ENCODE peak calls at places on chromosomes 3 and 15, in ten cellular contexts. Z, O, C, Y, P, G, M, B, S and J are unnamed samples.

GRCh38 chr3:15171096-15171495 is 35.0 kb upstream of the CAPN7 start:
- DNase-seq in Z (no peak), O (no peak), C (no peak), Y (peak), P (no peak), G (no peak), M (no peak), B (no peak), S (no peak), J (no peak)

GRCh38 chr3:141056716-141057115 is 5.6 kb downstream of the SPSB4 start:
- DNase-seq in Z (peak), O (no peak), C (no peak), Y (no peak), P (no peak), G (no peak), M (no peak), B (no peak), S (no peak), J (peak)

GRCh38 chr15:23687143-23687470 is at the start of gene NDN:
- DNase-seq in Z (peak), O (peak), C (peak), Y (peak), P (peak), G (no peak), M (no peak), B (peak), S (peak), J (peak)

GRCh38 chr3:170418422-170419300 is at the start of gene CLDN11:
- DNase-seq in Z (peak), O (peak), C (peak), Y (peak), P (peak), G (no peak), M (peak), B (no peak), S (peak), J (peak)

GRCh38 chr3:180980612-180981011 is 8.9 kb downstream of the DNAJC19 start:
- DNase-seq in Z (no peak), O (no peak), C (no peak), Y (peak), P (no peak), G (no peak), M (no peak), B (no peak), S (peak), J (no peak)

GRCh38 chr3:136378011-136378410 is 127.9 kb downstream of the PCCB start:
- DNase-seq in Z (no peak), O (no peak), C (no peak), Y (no peak), P (no peak), G (no peak), M (no peak), B (no peak), S (peak), J (no peak)

GRCh38 chr3:194135806-194136518 is at the start of gene HES1:
- DNase-seq in Z (peak), O (peak), C (peak), Y (peak), P (peak), G (peak), M (peak), B (peak), S (peak), J (peak)

GRCh38 chr3:46865034-46865507 is 1.8 kb upstream of the MYL3 start:
- DNase-seq in Z (no peak), O (peak), C (peak), Y (peak), P (no peak), G (no peak), M (no peak), B (peak), S (peak), J (no peak)

GRCh38 chr3:112111785-112112402 is 21.2 kb downstream of the GCSAM start:
- DNase-seq in Z (peak), O (no peak), C (no peak), Y (peak), P (peak), G (peak), M (peak), B (peak), S (peak), J (peak)

GRCh38 chr15:42373936-42374335 is 14.6 kb downstream of the CAPN3 start:
- DNase-seq in Z (no peak), O (no peak), C (no peak), Y (no peak), P (no peak), G (no peak), M (no peak), B (no peak), S (no peak), J (no peak)

GRCh38 chr15:52749250-52749649 is 40.9 kb downstream of the ONECUT1 start:
- DNase-seq in Z (no peak), O (no peak), C (no peak), Y (no peak), P (no peak), G (no peak), M (no peak), B (no peak), S (no peak), J (no peak)

GRCh38 chr3:156525808-156526207 is 29.1 kb downstream of the SSR3 start:
- DNase-seq in Z (no peak), O (no peak), C (no peak), Y (no peak), P (no peak), G (no peak), M (no peak), B (no peak), S (no peak), J (no peak)
- TF ChIP-seq CTCF in Z (no peak), O (no peak), C (no peak), Y (no peak), P (no peak), G (no peak), M (no peak), B (no peak), S (no peak), J (no peak)

DNA sequence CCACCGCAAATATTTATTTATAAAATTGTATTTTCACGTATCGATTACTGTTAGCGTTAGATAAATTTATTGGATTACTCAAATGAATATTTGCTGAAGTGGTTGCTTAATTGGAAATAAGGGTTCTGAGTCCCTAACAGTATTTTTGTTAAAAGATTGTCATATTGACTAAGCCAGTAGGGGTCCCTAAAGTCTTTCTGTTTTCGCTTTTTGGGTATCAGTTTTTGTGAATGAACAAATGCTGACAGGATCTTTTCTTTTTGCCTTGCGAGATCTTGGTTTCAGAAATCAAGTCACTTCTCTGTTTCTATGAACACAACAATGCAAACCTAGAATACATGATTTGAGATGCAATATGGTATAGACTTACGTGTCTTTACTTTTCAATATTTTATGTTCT is 7.1 kb downstream of the RAD51 start:
- DNase-seq in Z (no peak), O (no peak), C (no peak), Y (peak), P (no peak), G (no peak), M (no peak), B (no peak), S (peak), J (no peak)
- TF ChIP-seq CTCF in Z (peak), O (no peak), C (no peak), Y (peak), P (no peak), G (peak), M (no peak), B (no peak), S (peak), J (no peak)

DNA sequence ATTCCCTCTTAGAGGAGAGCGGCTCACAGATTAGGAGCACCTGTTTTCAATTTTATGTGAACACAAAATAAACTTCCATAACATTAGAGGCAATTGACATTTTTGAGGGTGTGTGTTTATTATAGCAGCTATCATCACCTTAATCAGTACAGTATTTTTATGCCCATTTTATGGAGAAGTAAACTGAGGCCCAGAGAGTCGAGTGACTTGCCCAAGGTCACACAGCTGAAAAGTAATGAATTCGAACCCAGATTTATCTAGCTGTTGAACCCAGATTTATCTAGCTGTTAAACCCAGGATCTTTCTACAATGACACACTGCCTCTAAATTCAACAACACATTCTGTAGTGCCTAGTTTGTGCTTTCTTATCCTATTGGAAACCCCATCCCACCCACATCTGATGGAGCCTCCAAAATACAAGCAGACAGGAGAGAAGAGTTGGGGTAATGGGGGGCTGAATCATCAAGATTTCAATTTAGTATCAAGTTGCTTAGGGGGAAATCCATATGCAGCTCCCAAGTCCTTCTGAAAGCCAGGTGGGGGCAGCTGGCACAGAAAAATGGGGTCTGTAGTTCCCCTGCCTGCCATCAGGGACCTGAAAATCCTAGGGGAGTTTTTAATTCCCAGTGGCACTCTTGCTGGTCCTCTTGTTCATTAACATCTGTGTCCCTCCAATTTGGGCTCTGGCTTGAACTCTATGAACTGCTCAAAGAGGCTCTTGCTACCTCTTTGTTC is 50.4 kb upstream of the TRA2B start:
- DNase-seq in Z (no peak), O (no peak), C (no peak), Y (no peak), P (no peak), G (no peak), M (no peak), B (no peak), S (no peak), J (no peak)
- TF ChIP-seq CTCF in Z (no peak), O (no peak), C (no peak), Y (no peak), P (no peak), G (peak), M (no peak), B (no peak), S (peak), J (no peak)

GRCh38 chr15:87477759-87478687 is 778.5 kb downstream of the NTRK3 start:
- DNase-seq in Z (peak), O (no peak), C (no peak), Y (peak), P (no peak), G (peak), M (peak), B (peak), S (peak), J (no peak)
- TF ChIP-seq CTCF in Z (peak), O (no peak), C (no peak), Y (no peak), P (no peak), G (peak), M (no peak), B (no peak), S (peak), J (no peak)

GRCh38 chr3:12046406-12046805 is 42.2 kb downstream of the SYN2 start:
- DNase-seq in Z (no peak), O (no peak), C (no peak), Y (no peak), P (no peak), G (no peak), M (no peak), B (no peak), S (no peak), J (no peak)

GRCh38 chr3:12044860-12045259 is 40.7 kb downstream of the SYN2 start:
- DNase-seq in Z (no peak), O (no peak), C (no peak), Y (no peak), P (no peak), G (no peak), M (no peak), B (no peak), S (no peak), J (no peak)

GRCh38 chr3:12042638-12043037 is 38.5 kb downstream of the SYN2 start:
- DNase-seq in Z (no peak), O (no peak), C (no peak), Y (no peak), P (no peak), G (no peak), M (no peak), B (no peak), S (no peak), J (no peak)

GRCh38 chr3:12040902-12041301 is 36.7 kb downstream of the SYN2 start:
- DNase-seq in Z (no peak), O (no peak), C (no peak), Y (no peak), P (no peak), G (no peak), M (no peak), B (no peak), S (no peak), J (no peak)

GRCh38 chr3:12041476-12041875 is 37.3 kb downstream of the SYN2 start:
- DNase-seq in Z (no peak), O (no peak), C (no peak), Y (no peak), P (no peak), G (no peak), M (no peak), B (no peak), S (no peak), J (no peak)
- TF ChIP-seq CTCF in Z (no peak), O (no peak), C (no peak), Y (no peak), P (no peak), G (no peak), M (no peak), B (no peak), S (no peak), J (no peak)

DNA sequence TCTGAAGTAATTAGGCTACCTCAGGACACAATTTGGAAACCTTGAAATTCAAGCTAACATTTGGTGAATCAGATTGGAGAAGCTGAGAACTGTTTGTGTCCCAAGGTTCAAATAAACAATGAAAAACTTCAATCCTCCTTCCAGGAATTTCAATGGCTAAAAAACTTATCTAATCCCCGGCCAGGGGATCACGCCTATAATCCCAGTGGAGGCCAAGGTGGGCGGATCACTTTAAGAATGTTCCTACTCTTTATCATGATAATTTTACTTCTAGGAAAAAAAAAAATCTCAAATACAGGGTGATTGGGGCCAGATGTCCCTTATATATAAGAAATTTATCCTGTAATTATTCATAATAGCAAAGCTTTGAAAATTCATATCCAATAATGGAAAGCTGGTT is 139.0 kb downstream of the CPNE4 start:
- DNase-seq in Z (no peak), O (no peak), C (no peak), Y (no peak), P (no peak), G (no peak), M (no peak), B (no peak), S (no peak), J (no peak)
- TF ChIP-seq CTCF in Z (no peak), O (no peak), C (no peak), Y (no peak), P (no peak), G (no peak), M (no peak), B (no peak), S (no peak), J (no peak)

GRCh38 chr15:25849431-25849921 is 13.7 kb downstream of the ATP10A start:
- DNase-seq in Z (no peak), O (no peak), C (no peak), Y (peak), P (no peak), G (peak), M (no peak), B (peak), S (peak), J (no peak)

GRCh38 chr15:25848325-25848724 is 14.8 kb downstream of the ATP10A start:
- DNase-seq in Z (no peak), O (no peak), C (no peak), Y (no peak), P (no peak), G (no peak), M (no peak), B (no peak), S (no peak), J (no peak)

GRCh38 chr15:25848769-25849430 is 14.2 kb downstream of the ATP10A start:
- DNase-seq in Z (no peak), O (no peak), C (no peak), Y (no peak), P (peak), G (no peak), M (no peak), B (no peak), S (no peak), J (no peak)

GRCh38 chr15:25852027-25852426 is 11.1 kb downstream of the ATP10A start:
- DNase-seq in Z (no peak), O (no peak), C (no peak), Y (no peak), P (no peak), G (no peak), M (no peak), B (no peak), S (no peak), J (no peak)

DNA sequence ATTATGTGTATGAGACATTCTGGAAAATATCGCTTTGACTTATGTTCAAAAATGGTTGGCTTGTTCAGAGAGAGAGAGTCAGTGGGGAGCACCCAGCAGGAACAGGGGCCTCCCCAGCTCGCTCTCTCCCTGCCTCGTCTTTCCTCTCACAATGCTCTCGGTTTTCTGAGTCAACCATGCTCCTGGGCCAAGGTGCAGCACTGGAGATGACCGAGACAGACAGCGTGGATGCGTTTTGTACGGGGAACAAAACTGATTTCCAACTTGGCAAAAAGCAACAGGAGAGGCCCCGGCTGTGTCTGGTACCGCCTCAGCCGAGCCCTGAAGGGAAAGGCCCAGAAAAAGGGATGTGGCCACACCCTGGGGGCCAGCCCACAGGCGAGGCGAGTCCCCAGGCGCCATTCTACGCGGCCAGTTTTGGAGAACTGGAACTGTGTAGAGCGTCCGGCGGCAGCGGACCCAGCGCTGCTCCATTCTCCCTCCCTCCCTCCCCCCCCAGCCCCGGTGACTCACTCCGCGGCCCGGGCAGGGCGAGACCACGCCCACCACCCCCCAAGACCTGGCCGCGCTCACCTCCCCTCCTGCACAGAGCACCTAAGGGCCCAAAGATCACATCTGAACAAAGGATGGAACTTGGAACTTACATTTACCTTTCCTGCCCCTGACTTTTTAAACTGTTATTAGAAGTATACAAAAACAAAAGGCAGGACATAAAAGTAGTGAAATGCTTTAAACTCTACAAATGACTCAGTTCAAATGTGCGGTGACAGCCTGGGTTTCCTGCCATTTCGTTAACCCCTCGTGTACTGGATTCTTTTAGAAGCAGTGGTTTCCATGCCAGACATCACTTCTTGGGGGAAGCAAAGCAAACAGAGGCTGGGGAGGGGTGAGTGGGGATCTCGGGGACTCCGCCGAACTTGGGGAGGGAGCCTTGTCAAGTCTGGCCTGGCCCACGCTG is 12.7 kb downstream of the ATP10A start:
- DNase-seq in Z (no peak), O (peak), C (peak), Y (peak), P (peak), G (peak), M (peak), B (peak), S (peak), J (peak)
- TF ChIP-seq CTCF in Z (no peak), O (no peak), C (no peak), Y (no peak), P (no peak), G (no peak), M (no peak), B (no peak), S (no peak), J (no peak)

DNA sequence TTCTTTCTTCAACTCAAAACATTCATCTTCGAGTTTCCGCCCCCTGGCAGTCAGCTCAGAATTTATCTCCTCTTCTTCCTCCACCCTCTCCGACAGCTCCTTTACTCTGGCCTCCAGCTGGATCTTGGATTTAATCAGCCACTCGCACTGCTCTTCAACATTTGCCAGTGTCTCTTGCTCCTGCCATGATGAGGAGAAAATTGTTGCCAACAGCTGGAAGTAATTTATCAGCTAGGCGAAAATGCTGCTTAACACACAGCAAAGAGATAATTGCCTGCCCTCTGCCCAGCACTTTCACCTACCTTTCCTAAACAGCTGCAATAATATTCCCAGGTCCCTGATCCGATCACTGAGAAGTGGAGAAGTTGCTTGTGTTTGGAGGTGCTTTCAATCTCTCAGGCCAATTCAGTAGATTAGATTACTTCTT is 69.3 kb downstream of the MYH15 start:
- DNase-seq in Z (no peak), O (no peak), C (no peak), Y (no peak), P (no peak), G (no peak), M (no peak), B (no peak), S (no peak), J (peak)
- TF ChIP-seq CTCF in Z (no peak), O (no peak), C (no peak), Y (no peak), P (no peak), G (no peak), M (no peak), B (no peak), S (no peak), J (no peak)

GRCh38 chr3:146851665-146852064 is 246.5 kb upstream of the PLSCR5 start:
- DNase-seq in Z (no peak), O (no peak), C (no peak), Y (no peak), P (no peak), G (no peak), M (no peak), B (no peak), S (no peak), J (no peak)

DNA sequence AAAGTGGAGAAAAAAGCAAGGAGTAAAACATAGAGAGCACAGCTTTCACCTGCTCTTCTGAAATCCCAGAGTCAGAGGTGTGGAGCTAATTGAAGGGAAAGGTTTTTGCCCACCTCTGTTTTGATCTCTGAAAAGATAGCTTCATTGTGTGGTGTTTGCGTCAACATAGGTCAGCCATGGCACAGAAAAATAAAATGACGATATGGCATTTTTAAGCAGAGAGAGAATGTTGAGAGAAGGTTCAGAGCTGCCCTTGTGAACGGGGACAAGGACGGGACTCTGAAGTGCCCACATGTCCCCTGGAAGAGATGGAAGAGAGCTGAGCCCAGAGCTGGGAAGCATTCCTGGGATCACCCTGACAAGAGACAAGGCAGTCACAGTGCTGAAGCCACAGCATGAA is 249.4 kb upstream of the PLSCR5 start:
- DNase-seq in Z (no peak), O (no peak), C (no peak), Y (no peak), P (no peak), G (no peak), M (no peak), B (no peak), S (no peak), J (no peak)
- TF ChIP-seq CTCF in Z (no peak), O (no peak), C (no peak), Y (no peak), P (no peak), G (no peak), M (no peak), B (no peak), S (no peak), J (no peak)